ENCODE peak calls at places on chromosomes 4 and X, in ten cellular contexts. C is OCI-LY7, T is progenitor cell of endocrine pancreas, R is psoas muscle, I is GM13977, V is pancreas, F is fibroblast of mammary gland, G is MM.1S, P is chondrocyte, E is fibroblast of villous mesenchyme. Z is an unnamed sample.

GRCh38 chr4:81454498-81454897 is 17.2 kb downstream of the RASGEF1B start:
- DNase-seq in E (no peak), G (no peak), T (no peak), P (no peak), V (no peak), R (no peak), C (no peak), F (no peak), I (no peak), Z (no peak)

GRCh38 chrX:10203617-10204016 is 46.8 kb downstream of the CLCN4 start:
- DNase-seq in I (no peak), E (no peak), R (no peak), C (no peak), T (no peak), V (no peak), F (no peak), G (no peak), P (no peak), Z (no peak)

GRCh38 chr4:67327245-67327860 is 217.9 kb downstream of the CENPC start:
- DNase-seq in G (peak; percentile 72), F (peak; percentile 55), V (no peak), E (peak; percentile 51), R (no peak), C (peak; percentile 70), P (no peak), I (peak; percentile 65), T (peak; percentile 51), Z (peak; percentile 53)

GRCh38 chr4:38931125-38931524 is 63.5 kb downstream of the FAM114A1 start:
- DNase-seq in T (no peak), R (no peak), E (no peak), G (no peak), C (no peak), V (no peak), F (no peak), P (no peak), I (no peak), Z (no peak)

GRCh38 chr4:189498457-189498856 is 442.2 kb upstream of the FRG1 start:
- DNase-seq in I (no peak), E (no peak), P (no peak), V (no peak), T (no peak), F (no peak), R (no peak), C (no peak), G (no peak), Z (no peak)

GRCh38 chrX:106912864-106913263 is 7.3 kb upstream of the CLDN2 start:
- DNase-seq in V (no peak), T (no peak), P (no peak), I (no peak), F (peak; percentile 62), C (no peak), E (peak; percentile 29), G (no peak), R (no peak), Z (no peak)

GRCh38 chr4:2272828-2273120 is 10.9 kb upstream of the MXD4 start:
- DNase-seq in F (no peak), R (no peak), I (no peak), P (no peak), E (no peak), T (no peak), G (no peak), V (no peak), C (no peak), Z (no peak)

GRCh38 chrX:131746491-131746968 is 202.7 kb downstream of the OR13H1 start:
- DNase-seq in F (peak; percentile 85), P (no peak), C (peak; percentile 10), I (peak; percentile 23), T (no peak), G (peak; percentile 78), E (peak; percentile 93), R (peak; percentile 76), V (peak; percentile 82), Z (peak; percentile 17)

GRCh38 chrX:70455366-70456202 is 10.9 kb downstream of the DLG3 start:
- DNase-seq in C (no peak), G (no peak), E (no peak), T (no peak), V (peak; percentile 59), R (no peak), I (peak; percentile 44), F (no peak), P (no peak), Z (no peak)

GRCh38 chrX:10108288-10108687 is 48.5 kb upstream of the CLCN4 start:
- DNase-seq in R (no peak), I (no peak), P (no peak), T (no peak), V (no peak), E (no peak), F (no peak), C (no peak), G (no peak), Z (no peak)

GRCh38 chrX:154824638-154825037 is 9.8 kb downstream of the SMIM9 start:
- DNase-seq in G (no peak), I (no peak), R (no peak), F (no peak), C (no peak), V (no peak), E (no peak), P (no peak), T (no peak), Z (no peak)

GRCh38 chr4:99755223-99755944 is 61.2 kb upstream of the DAPP1 start:
- DNase-seq in R (no peak), P (no peak), T (no peak), C (no peak), V (no peak), F (peak; percentile 58), E (no peak), G (no peak), I (no peak), Z (no peak)

GRCh38 chrX:34849371-34849770 is 93.2 kb upstream of the FAM47B start:
- DNase-seq in R (no peak), E (peak; percentile 38), I (no peak), C (no peak), T (no peak), G (no peak), F (peak; percentile 55), P (no peak), V (no peak), Z (no peak)

GRCh38 chr4:148926861-148927260 is 484.6 kb upstream of the NR3C2 start:
- DNase-seq in V (peak; percentile 55), P (no peak), R (peak; percentile 12), C (no peak), F (peak; percentile 38), I (no peak), E (peak; percentile 0), G (no peak), T (no peak), Z (no peak)

GRCh38 chr4:188008377-188008776 is 12.8 kb downstream of the ZFP42 start:
- DNase-seq in F (peak; percentile 87), E (peak; percentile 52), P (no peak), I (no peak), G (no peak), R (no peak), T (no peak), C (no peak), V (no peak), Z (no peak)

GRCh38 chr4:150348079-150348478 is 233.9 kb upstream of the MAB21L2 start:
- DNase-seq in T (no peak), E (peak; percentile 45), P (no peak), V (no peak), G (no peak), F (peak; percentile 85), I (no peak), R (no peak), C (no peak), Z (no peak)

GRCh38 chr4:19983072-19983471 is 268.6 kb upstream of the SLIT2 start:
- DNase-seq in P (no peak), R (no peak), F (peak; percentile 95), C (no peak), I (no peak), T (no peak), E (peak; percentile 95), G (no peak), V (no peak), Z (no peak)

GRCh38 chrX:141467442-141467841 is 117.1 kb downstream of the SPANXA1 start:
- DNase-seq in V (no peak), E (no peak), I (no peak), R (no peak), T (no peak), C (no peak), F (peak; percentile 6), P (no peak), G (no peak), Z (no peak)
- TF ChIP-seq CTCF in V (peak; percentile 29), E (no peak), I (no peak), R (no peak), T (peak; percentile 32), C (no peak), F (peak; percentile 14), P (peak; percentile 24), G (no peak), Z (no peak)

DNA sequence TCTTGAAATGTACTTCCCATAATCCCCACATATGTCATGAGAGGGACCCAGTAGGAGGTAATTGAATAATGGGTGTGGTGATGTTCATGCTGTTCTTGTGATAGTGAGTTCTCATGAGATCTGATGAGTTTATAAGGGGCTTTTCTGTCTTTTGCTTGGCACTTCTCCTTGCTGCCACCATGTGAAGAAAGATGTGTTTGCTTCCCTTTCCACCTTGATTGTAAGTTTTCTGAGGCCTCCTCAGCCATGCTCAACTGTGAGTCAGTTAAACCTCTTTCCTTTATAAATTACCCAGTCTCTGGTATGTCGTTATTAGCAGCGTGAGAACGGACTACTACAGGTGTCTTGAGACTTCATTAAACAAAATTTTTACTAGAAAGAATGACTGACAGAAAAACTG is 323.2 kb downstream of the BMPR1B start:
- DNase-seq in V (no peak), R (no peak), E (no peak), G (no peak), T (no peak), F (no peak), P (no peak), I (no peak), C (no peak), Z (no peak)
- TF ChIP-seq CTCF in V (no peak), R (no peak), E (no peak), G (no peak), T (no peak), F (no peak), P (no peak), I (no peak), C (no peak), Z (no peak)

GRCh38 chr4:145097821-145098674 is at the start of the genes ABCE1 and ANAPC10:
- DNase-seq in T (peak; percentile 87), F (peak; percentile 99), R (peak; percentile 96), C (peak; percentile 99), E (peak; percentile 99), G (peak; percentile 99), V (peak; percentile 93), I (peak; percentile 88), P (peak; percentile 99), Z (peak; percentile 91)
- TF ChIP-seq CTCF in T (no peak), F (peak; percentile 45), R (peak; percentile 27), C (peak; percentile 50), E (peak; percentile 47), G (no peak), V (no peak), I (no peak), P (peak; percentile 80), Z (peak; percentile 26)

GRCh38 chrX:120517936-120518335 is 42.8 kb downstream of the CUL4B start:
- DNase-seq in F (peak; percentile 83), G (no peak), I (no peak), P (no peak), C (no peak), R (no peak), T (no peak), V (no peak), E (peak; percentile 53), Z (no peak)

DNA sequence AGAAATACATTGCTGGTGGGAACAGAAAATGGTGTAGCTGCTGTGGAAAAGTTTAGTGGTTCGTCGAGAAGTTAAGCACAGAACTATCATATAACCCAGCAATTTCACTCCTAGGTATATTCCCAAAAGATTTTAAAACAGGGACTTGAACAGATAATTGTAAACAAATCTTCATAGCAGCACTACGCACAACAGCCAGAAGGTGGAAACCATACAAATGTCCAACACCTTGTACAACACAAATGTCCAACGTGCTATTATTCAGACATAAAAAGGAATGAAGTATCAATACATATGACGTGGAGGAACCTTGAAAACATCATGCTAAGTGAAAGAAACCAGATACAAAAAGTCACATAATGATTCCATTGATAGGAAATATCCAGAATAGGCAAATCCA is 37.9 kb downstream of the CUL4B start:
- DNase-seq in E (no peak), R (no peak), I (no peak), G (no peak), P (no peak), V (no peak), F (no peak), T (no peak), C (no peak), Z (no peak)
- TF ChIP-seq CTCF in E (no peak), R (no peak), I (no peak), G (no peak), P (peak; percentile 31), V (no peak), F (no peak), T (no peak), C (peak; percentile 28), Z (no peak)